ENCODE peak calls at places on chromosomes 6 and 20, in eight cellular contexts. H, U, A, D, L, Q, F and X are unnamed samples.

GRCh38 chr6:158852312-158853071 is 33.3 kb upstream of the EZR start:
- DNase-seq in H (no peak), U (no peak), A (peak; percentile 20), D (no peak), L (no peak), Q (no peak), F (no peak), X (no peak)

GRCh38 chr6:2760882-2761842 is 4.0 kb upstream of the WRNIP1 start:
- DNase-seq in H (no peak), U (no peak), A (no peak), D (no peak), L (no peak), Q (no peak), F (no peak), X (peak; percentile 53)

GRCh38 chr6:150008588-150008987 is 16.7 kb downstream of the RAET1L start:
- DNase-seq in H (no peak), U (no peak), A (no peak), D (no peak), L (no peak), Q (no peak), F (no peak), X (no peak)

GRCh38 chr6:83430606-83431544 is at the start of gene ME1:
- DNase-seq in H (peak; percentile 85), U (peak; percentile 83), A (peak; percentile 83), D (peak; percentile 84), L (peak; percentile 78), Q (peak; percentile 81), F (no peak), X (peak; percentile 79)

GRCh38 chr6:160000280-160000704 is 31.4 kb downstream of the IGF2R start:
- DNase-seq in H (no peak), U (no peak), A (no peak), D (no peak), L (no peak), Q (no peak), F (no peak), X (no peak)

GRCh38 chr6:137467211-137467610 is 27.0 kb downstream of the OLIG3 start:
- DNase-seq in H (no peak), U (no peak), A (no peak), D (no peak), L (no peak), Q (no peak), F (no peak), X (no peak)

GRCh38 chr6:158799051-158799792 is 19.9 kb downstream of the EZR start:
- DNase-seq in H (no peak), U (no peak), A (peak; percentile 87), D (peak; percentile 81), L (peak; percentile 27), Q (peak; percentile 79), F (no peak), X (no peak)

GRCh38 chr6:168412456-168412855 is 28.5 kb upstream of the SMOC2 start:
- DNase-seq in H (no peak), U (peak; percentile 63), A (no peak), D (no peak), L (no peak), Q (no peak), F (no peak), X (no peak)

GRCh38 chr6:396126-396520 is 4.6 kb downstream of the IRF4 start:
- DNase-seq in H (no peak), U (no peak), A (no peak), D (no peak), L (no peak), Q (no peak), F (no peak), X (no peak)

GRCh38 chr20:12237772-12238171 is 320.1 kb downstream of the BTBD3 start:
- DNase-seq in H (peak; percentile 61), U (no peak), A (peak; percentile 44), D (no peak), L (no peak), Q (no peak), F (no peak), X (no peak)

GRCh38 chr20:8094415-8094818 is 37.6 kb upstream of the PLCB1 start:
- DNase-seq in H (peak; percentile 75), U (peak; percentile 90), A (peak; percentile 49), D (peak; percentile 12), L (peak; percentile 36), Q (peak; percentile 56), F (no peak), X (no peak)

GRCh38 chr20:4711511-4711910 is 10.2 kb upstream of the PRND start:
- DNase-seq in H (no peak), U (no peak), A (no peak), D (no peak), L (no peak), Q (no peak), F (no peak), X (no peak)

GRCh38 chr6:169809386-169809785 is 58.0 kb downstream of the ERMARD start:
- DNase-seq in H (no peak), U (peak; percentile 49), A (no peak), D (no peak), L (no peak), Q (no peak), F (no peak), X (no peak)

GRCh38 chr6:149032599-149033405 is 284.7 kb upstream of the TAB2 start:
- DNase-seq in H (no peak), U (no peak), A (peak; percentile 90), D (no peak), L (peak; percentile 85), Q (no peak), F (no peak), X (no peak)

GRCh38 chr20:366719-367485 is 13.7 kb upstream of the TRIB3 start:
- DNase-seq in H (no peak), U (no peak), A (no peak), D (no peak), L (no peak), Q (no peak), F (no peak), X (no peak)